ENCODE peak calls at places on chromosomes 11 and 22, in four cellular contexts. T is neuronal stem cell, D is trophoblast cell, B is IMR-90. P is an unnamed sample. For H3K4me1, the result is how much of the 10 kb centered on the place peaks cover.

GRCh38 chr11:118046051-118046963 is 30.6 kb upstream of the TMPRSS4 start:
- DNase-seq in D (no peak), T (no peak), B (no peak), P (no peak)

GRCh38 chr11:92311616-92312449 is 87.2 kb downstream of the FAT3 start:
- DNase-seq in B (peak), T (no peak), D (peak), P (peak)

GRCh38 chr22:40036591-40037225 is 42.0 kb downstream of the FAM83F start:
- DNase-seq in B (peak), T (peak), D (peak), P (peak)

GRCh38 chr11:112298535-112298934 is 37.9 kb upstream of the PLET1 start:
- DNase-seq in D (no peak), B (no peak), T (no peak), P (no peak)

GRCh38 chr11:126115820-126116319 is 53.2 kb upstream of the CDON start:
- DNase-seq in B (peak), T (no peak), D (peak), P (no peak)

GRCh38 chr11:91173701-91174100 is 950.9 kb upstream of the CHORDC1 start:
- DNase-seq in D (no peak), T (no peak), B (peak), P (no peak)

GRCh38 chr11:121563003-121563402 is 110.2 kb upstream of the SORL1-AS1 start:
- DNase-seq in B (no peak), D (no peak), T (no peak), P (no peak)

GRCh38 chr22:31960767-31961166 is 16.4 kb downstream of the YWHAH start:
- DNase-seq in B (no peak), T (no peak), D (no peak), P (no peak)

GRCh38 chr11:64340671-64341335 is 799 bp downstream of the CCDC88B start:
- DNase-seq in D (no peak), T (peak), B (no peak), P (peak)

GRCh38 chr11:67409261-67409666 is 5.4 kb downstream of the TBC1D10C start:
- DNase-seq in T (no peak), D (no peak), B (no peak), P (no peak)

GRCh38 chr11:2164861-2165555 is 4.0 kb upstream of the INS start:
- DNase-seq in B (no peak), D (peak), T (no peak), P (no peak)

GRCh38 chr11:69003301-69003865 is 9.7 kb downstream of the MRGPRF start:
- DNase-seq in B (no peak), D (no peak), T (no peak), P (peak)

GRCh38 chr22:40183029-40183581 is 5.4 kb downstream of the TNRC6B start:
- DNase-seq in B (peak), T (no peak), D (peak), P (no peak)

GRCh38 chr22:41799486-41800347 is 762 bp upstream of the CCDC134 start:
- DNase-seq in T (peak), B (no peak), D (peak), P (peak)

GRCh38 chr22:20531404-20532181 is 24.2 kb downstream of the MED15 start:
- DNase-seq in D (peak), B (peak), T (no peak), P (peak)

GRCh38 chr11:1128333-1129142 is 29.2 kb upstream of the MUC5AC start:
- DNase-seq in B (no peak), T (no peak), D (no peak), P (peak)

GRCh38 chr11:1129143-1129665 is 28.5 kb upstream of the MUC5AC start:
- DNase-seq in B (no peak), T (no peak), D (no peak), P (peak)

GRCh38 chr11:1130276-1131032 is 27.3 kb upstream of the MUC5AC start:
- DNase-seq in B (no peak), D (no peak), T (no peak), P (no peak)

GRCh38 chr11:1129666-1130160 is 28.0 kb upstream of the MUC5AC start:
- DNase-seq in B (no peak), T (no peak), D (no peak), P (no peak)

DNA sequence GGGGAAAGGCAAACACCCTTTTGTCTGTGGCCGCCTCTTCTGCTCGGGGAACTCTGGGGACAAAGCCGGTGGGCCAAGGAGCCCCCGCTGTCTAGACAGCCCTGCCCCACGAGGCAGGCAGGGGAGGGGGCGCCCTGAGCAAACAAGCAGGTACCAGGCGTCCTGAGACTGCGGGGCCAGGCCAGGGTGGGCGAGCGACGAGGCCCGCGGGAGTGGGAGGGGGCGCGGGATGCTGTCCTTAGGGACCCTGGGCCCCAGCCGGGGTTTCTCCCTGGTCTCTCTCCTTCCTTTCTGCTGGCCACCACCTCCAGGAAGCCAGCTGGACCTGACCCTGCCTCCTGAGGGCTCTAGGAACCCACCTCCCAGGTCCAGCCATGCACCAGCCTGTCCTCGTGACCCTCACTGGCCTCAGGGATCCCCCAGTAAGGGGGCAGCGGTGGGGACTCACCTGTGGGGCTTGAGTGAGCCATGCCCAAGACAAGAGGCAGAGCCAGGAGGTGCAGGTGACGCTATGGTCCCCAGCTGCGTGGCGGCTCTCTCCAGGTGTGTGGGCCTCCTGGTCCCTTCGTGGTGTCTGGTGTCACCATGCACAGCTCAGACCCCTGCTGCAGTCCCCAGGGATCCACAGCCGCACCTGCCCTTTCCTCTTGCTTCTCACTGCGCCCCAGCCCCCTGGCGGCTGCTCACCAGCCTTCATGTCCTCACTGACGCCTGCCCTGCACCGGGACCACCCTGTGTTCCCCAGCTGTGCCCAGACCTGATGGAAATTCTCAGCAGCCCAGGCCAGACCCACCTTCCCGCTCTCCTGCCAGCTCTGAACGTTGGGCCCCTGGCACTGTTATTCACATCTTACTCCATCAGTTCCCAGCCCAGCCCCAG is 26.5 kb upstream of the MUC5AC start:
- DNase-seq in D (no peak), B (no peak), T (no peak), P (peak)
- H3K4me2 ChIP-seq in D (no peak), B (no peak), T (no peak), P (no peak)

GRCh38 chr11:44790211-44790610 is 63.4 kb downstream of the TSPAN18 start:
- DNase-seq in D (no peak), T (no peak), B (no peak), P (no peak)
- H3K14ac ChIP-seq in D (no peak), T (peak), B (no peak), P (no peak)

GRCh38 chr11:74147199-74147929 is 23.4 kb downstream of the C2CD3 start:
- DNase-seq in B (peak), D (peak), T (no peak), P (no peak)
- H3K4me1 ChIP-seq in B (under half), D (under half), T (under half), P (under half)

GRCh38 chr11:130554241-130555055 is 106.0 kb downstream of the ADAMTS15 start:
- DNase-seq in T (no peak), B (peak), D (no peak), P (no peak)
- H3K4me2 ChIP-seq in T (no peak), B (peak), D (no peak), P (no peak)

DNA sequence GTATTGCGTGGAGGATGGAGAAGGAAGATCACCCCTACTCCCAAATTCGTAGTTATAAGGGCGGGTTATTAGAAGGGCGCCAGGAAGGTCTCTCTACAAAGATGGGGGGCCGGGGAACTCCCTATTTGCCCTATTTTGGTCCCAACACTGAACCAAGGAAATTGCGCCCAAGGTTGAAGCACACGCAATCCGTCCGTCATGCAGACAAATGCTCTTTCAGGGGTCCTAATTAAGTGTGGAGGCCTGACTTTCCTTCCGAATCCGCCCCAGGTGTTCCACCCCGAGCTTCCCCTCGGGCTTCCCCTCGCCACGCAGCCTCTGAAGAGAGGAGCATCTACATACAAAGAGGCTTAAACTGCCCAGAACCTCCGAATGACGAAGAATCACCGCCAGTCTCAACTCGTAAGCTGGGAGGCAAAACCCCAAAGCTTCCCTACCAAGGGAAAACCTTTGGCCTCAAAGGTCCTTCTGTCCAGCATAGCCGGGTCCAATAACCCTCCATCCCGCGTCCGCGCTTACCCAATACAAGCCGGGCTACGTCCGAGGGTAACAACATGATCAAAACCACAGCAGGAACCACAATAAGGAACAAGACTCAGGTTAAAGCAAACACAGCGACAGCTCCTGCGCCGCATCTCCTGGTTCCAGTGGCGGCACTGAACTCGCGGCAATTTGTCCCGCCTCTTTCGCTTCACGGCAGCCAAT is at the start of gene NPAT:
- DNase-seq in T (no peak), B (no peak), D (no peak), P (no peak)
- H3K14ac ChIP-seq in T (peak), B (peak), D (peak), P (peak)

DNA sequence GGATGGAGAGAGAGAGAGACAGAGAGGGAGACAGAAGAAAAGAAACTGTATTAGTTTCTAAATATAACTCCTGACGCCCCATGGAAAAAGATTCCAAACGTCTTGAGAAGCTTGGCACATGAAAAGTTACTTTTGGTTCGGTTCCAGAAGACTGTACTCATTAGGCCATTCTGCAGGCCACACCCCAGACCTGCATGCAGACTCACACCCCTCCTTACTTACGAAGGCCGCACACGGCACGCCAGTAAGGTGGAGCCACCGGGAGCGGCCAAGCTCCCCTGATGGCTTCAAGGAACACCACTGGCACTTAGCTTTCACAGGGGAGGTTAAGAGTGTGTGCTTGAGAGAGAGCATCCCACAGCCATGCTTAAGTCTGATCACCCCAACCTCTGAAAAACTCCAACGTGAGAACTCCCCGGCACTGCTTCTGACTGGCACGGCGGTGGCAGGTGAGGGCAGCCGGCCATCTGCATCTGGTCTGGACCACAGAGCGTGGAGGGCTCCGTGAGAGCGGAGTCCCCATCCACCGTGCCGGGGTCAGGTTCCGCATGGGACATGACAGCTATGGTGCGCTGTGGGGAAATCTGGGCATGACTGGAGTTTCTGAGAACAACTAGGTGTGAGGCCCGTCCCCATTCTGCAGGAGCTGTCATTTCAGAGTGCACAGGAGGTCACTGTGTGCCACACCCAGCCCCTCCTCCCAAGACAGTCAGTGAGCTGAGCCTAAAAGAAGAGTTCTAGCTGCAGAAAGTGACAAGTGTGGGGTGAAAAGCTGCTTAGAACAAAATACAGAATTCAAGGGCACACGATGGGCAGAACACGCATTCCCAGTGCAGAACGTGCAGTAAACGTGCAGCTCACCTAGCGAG is 62.4 kb downstream of the MYH9 start:
- DNase-seq in B (peak), T (no peak), D (no peak), P (no peak)
- H3K4me1 ChIP-seq in B (half or more), T (under half), D (under half), P (under half)